ENCODE peak calls at places on chromosomes 5 and 9, in nine cellular contexts. Y is cardiac muscle cell; D is HEK293T; K is cerebellum; W is stimulated activated naive CD8-positive, alpha-beta T cell treated with anti-CD3 and anti-CD28 coated beads, Interleukin-15, amount 100 ng/mL, for 72 hours; N is activated CD8-positive, alpha-beta memory T cell treated with anti-CD3 and anti-CD28 coated beads for 4 hours; J is ACHN; C is psoas muscle; L is GM03348. E is an unnamed sample.

GRCh38 chr5:76145945-76146344 is 62.8 kb downstream of the SV2C start:
- DNase-seq in N (no peak), D (peak), Y (no peak), W (no peak), J (peak), L (no peak), C (no peak), K (no peak), E (no peak)

GRCh38 chr9:89945133-89945532 is 340.3 kb downstream of the GADD45G start:
- DNase-seq in D (peak), Y (no peak), C (no peak), J (no peak), W (no peak), N (no peak), K (no peak), L (no peak), E (no peak)

GRCh38 chr9:22119537-22120167 is 110.5 kb upstream of the CDKN2B start:
- DNase-seq in Y (peak), N (no peak), D (peak), J (peak), C (no peak), W (peak), L (peak), K (no peak), E (no peak)

GRCh38 chr5:1889321-1890065 is 6.8 kb upstream of the IRX4 start:
- DNase-seq in L (no peak), Y (no peak), C (no peak), D (no peak), N (no peak), K (no peak), J (no peak), W (no peak), E (no peak)

GRCh38 chr9:91720313-91720712 is 229.7 kb downstream of the ROR2 start:
- DNase-seq in L (no peak), W (no peak), D (no peak), C (no peak), Y (no peak), K (no peak), J (no peak), N (no peak), E (no peak)

GRCh38 chr5:41335596-41335995 is 122.3 kb upstream of the C6 start:
- DNase-seq in N (no peak), C (no peak), W (no peak), D (no peak), J (no peak), Y (no peak), K (no peak), L (no peak), E (no peak)

GRCh38 chr5:68419637-68420452 is 204.3 kb downstream of the PIK3R1 start:
- DNase-seq in K (no peak), W (no peak), D (no peak), J (peak), N (no peak), L (peak), Y (peak), C (no peak), E (no peak)

GRCh38 chr5:168648576-168648975 is 69.4 kb upstream of the PANK3 start:
- DNase-seq in N (no peak), L (no peak), C (no peak), K (no peak), W (no peak), J (no peak), Y (no peak), D (no peak), E (no peak)

GRCh38 chr9:84170521-84171141 is 169.9 kb downstream of the SLC28A3 start:
- DNase-seq in C (peak), W (no peak), N (no peak), Y (peak), K (peak), D (peak), L (peak), J (peak), E (no peak)

GRCh38 chr9:14238044-14238443 is 75.9 kb downstream of the NFIB start:
- DNase-seq in N (no peak), K (no peak), W (no peak), J (peak), C (no peak), Y (peak), L (no peak), D (no peak), E (no peak)

GRCh38 chr5:149946118-149946517 is 1.5 kb upstream of the PDE6A start:
- DNase-seq in W (no peak), Y (no peak), L (no peak), C (no peak), D (no peak), K (no peak), J (no peak), N (no peak), E (no peak)

GRCh38 chr5:40781843-40782409 is 16.2 kb downstream of the PRKAA1 start:
- DNase-seq in N (no peak), L (peak), J (no peak), Y (peak), C (peak), K (no peak), W (no peak), D (no peak), E (no peak)

GRCh38 chr5:66972004-66972403 is 224.6 kb downstream of the CD180 start:
- DNase-seq in J (no peak), K (no peak), N (no peak), C (no peak), D (no peak), L (no peak), W (no peak), Y (no peak), E (no peak)

GRCh38 chr9:40925149-40925548 is 203.3 kb downstream of the FOXD4L6 start:
- DNase-seq in D (no peak), Y (no peak), W (no peak), N (no peak), L (no peak), C (no peak), J (no peak), K (no peak), E (no peak)

GRCh38 chr5:80777347-80778287 is 122.8 kb upstream of the DHFR start:
- DNase-seq in K (no peak), W (no peak), L (no peak), J (no peak), D (no peak), Y (no peak), C (no peak), N (no peak), E (no peak)

GRCh38 chr9:77879344-77880089 is 152.1 kb downstream of the GNAQ start:
- DNase-seq in Y (peak), C (peak), N (no peak), K (no peak), D (no peak), L (no peak), J (no peak), W (no peak), E (no peak)

GRCh38 chr5:127029513-127030258 is 672 bp downstream of the MARCHF3 start:
- DNase-seq in N (peak), W (peak), L (peak), K (peak), D (peak), J (peak), C (peak), Y (peak), E (peak)

E was measured in CD4-positive, CD25-positive, alpha-beta regulatory T cell.